ENCODE peak calls at places on chromosomes 7 and 10, in seven cellular contexts. One of them, this sample, is unnamed.

GRCh38 chr7:36728143-36728542 is 3.8 kb upstream of the AOAH start:
- DNase-seq in ecto neural progenitor cell: no peak
- DNase-seq in NCI-H1105: no peak
- DNase-seq in activated CD8-positive, alpha-beta memory T cell treated with anti-CD3 and anti-CD28 coated beads, Interleukin-2, amount 50 U/mL, for 4 hours: no peak
- DNase-seq in GM10248: no peak
- DNase-seq in left ventricle myocardium inferior: no peak
- DNase-seq in testis: no peak
- DNase-seq in this sample: no peak

GRCh38 chr7:34026481-34027225 is 121.3 kb downstream of the BMPER start:
- DNase-seq in NCI-H1105: no peak
- DNase-seq in testis: no peak
- DNase-seq in activated CD8-positive, alpha-beta memory T cell treated with anti-CD3 and anti-CD28 coated beads, Interleukin-2, amount 50 U/mL, for 4 hours: no peak
- DNase-seq in ecto neural progenitor cell: no peak
- DNase-seq in GM10248: no peak
- DNase-seq in left ventricle myocardium inferior: no peak
- DNase-seq in this sample: no peak

GRCh38 chr7:47636693-47637175 is 54.8 kb upstream of the TNS3 start:
- DNase-seq in activated CD8-positive, alpha-beta memory T cell treated with anti-CD3 and anti-CD28 coated beads, Interleukin-2, amount 50 U/mL, for 4 hours: no peak
- DNase-seq in GM10248: no peak
- DNase-seq in testis: no peak
- DNase-seq in ecto neural progenitor cell: no peak
- DNase-seq in left ventricle myocardium inferior: peak; percentile 33
- DNase-seq in NCI-H1105: no peak
- DNase-seq in this sample: no peak

GRCh38 chr10:93062499-93063216 is 2.1 kb downstream of the CYP26C1 start:
- DNase-seq in left ventricle myocardium inferior: no peak
- DNase-seq in NCI-H1105: no peak
- DNase-seq in testis: peak; percentile 52
- DNase-seq in GM10248: peak; percentile 75
- DNase-seq in activated CD8-positive, alpha-beta memory T cell treated with anti-CD3 and anti-CD28 coated beads, Interleukin-2, amount 50 U/mL, for 4 hours: no peak
- DNase-seq in ecto neural progenitor cell: peak; percentile 77
- DNase-seq in this sample: no peak

GRCh38 chr10:130025326-130025725 is 61.3 kb upstream of the EBF3 start:
- DNase-seq in NCI-H1105: no peak
- DNase-seq in testis: no peak
- DNase-seq in GM10248: no peak
- DNase-seq in left ventricle myocardium inferior: no peak
- DNase-seq in activated CD8-positive, alpha-beta memory T cell treated with anti-CD3 and anti-CD28 coated beads, Interleukin-2, amount 50 U/mL, for 4 hours: no peak
- DNase-seq in ecto neural progenitor cell: no peak
- DNase-seq in this sample: no peak

GRCh38 chr10:96287392-96288105 is 16.2 kb upstream of the BLNK start:
- DNase-seq in testis: no peak
- DNase-seq in ecto neural progenitor cell: no peak
- DNase-seq in GM10248: peak; percentile 46
- DNase-seq in left ventricle myocardium inferior: no peak
- DNase-seq in NCI-H1105: no peak
- DNase-seq in activated CD8-positive, alpha-beta memory T cell treated with anti-CD3 and anti-CD28 coated beads, Interleukin-2, amount 50 U/mL, for 4 hours: no peak
- DNase-seq in this sample: no peak

GRCh38 chr7:10940748-10941358 is 32.8 kb upstream of the PHF14 start:
- DNase-seq in NCI-H1105: peak; percentile 60
- DNase-seq in activated CD8-positive, alpha-beta memory T cell treated with anti-CD3 and anti-CD28 coated beads, Interleukin-2, amount 50 U/mL, for 4 hours: peak; percentile 15
- DNase-seq in GM10248: peak; percentile 18
- DNase-seq in ecto neural progenitor cell: no peak
- DNase-seq in left ventricle myocardium inferior: no peak
- DNase-seq in testis: no peak
- DNase-seq in this sample: no peak

GRCh38 chr7:113159746-113160339 is 41.5 kb upstream of the SMIM30 start:
- DNase-seq in GM10248: peak; percentile 35
- DNase-seq in NCI-H1105: peak; percentile 26
- DNase-seq in ecto neural progenitor cell: peak; percentile 47
- DNase-seq in testis: peak; percentile 19
- DNase-seq in activated CD8-positive, alpha-beta memory T cell treated with anti-CD3 and anti-CD28 coated beads, Interleukin-2, amount 50 U/mL, for 4 hours: no peak
- DNase-seq in left ventricle myocardium inferior: no peak
- DNase-seq in this sample: no peak

GRCh38 chr7:100563809-100564400 is 9.8 kb downstream of the SAP25 start:
- DNase-seq in activated CD8-positive, alpha-beta memory T cell treated with anti-CD3 and anti-CD28 coated beads, Interleukin-2, amount 50 U/mL, for 4 hours: peak; percentile 90
- DNase-seq in GM10248: peak; percentile 83
- DNase-seq in NCI-H1105: no peak
- DNase-seq in left ventricle myocardium inferior: peak; percentile 82
- DNase-seq in testis: peak; percentile 90
- DNase-seq in ecto neural progenitor cell: peak; percentile 85
- DNase-seq in this sample: no peak

GRCh38 chr7:6398943-6399342 is 48.8 kb downstream of the DAGLB start:
- DNase-seq in left ventricle myocardium inferior: no peak
- DNase-seq in NCI-H1105: no peak
- DNase-seq in activated CD8-positive, alpha-beta memory T cell treated with anti-CD3 and anti-CD28 coated beads, Interleukin-2, amount 50 U/mL, for 4 hours: no peak
- DNase-seq in testis: no peak
- DNase-seq in GM10248: no peak
- DNase-seq in ecto neural progenitor cell: no peak
- DNase-seq in this sample: no peak

GRCh38 chr10:78964952-78965633 is 103.7 kb upstream of the ZMIZ1 start:
- DNase-seq in ecto neural progenitor cell: peak; percentile 85
- DNase-seq in GM10248: no peak
- DNase-seq in NCI-H1105: no peak
- DNase-seq in left ventricle myocardium inferior: peak; percentile 25
- DNase-seq in testis: peak; percentile 85
- DNase-seq in activated CD8-positive, alpha-beta memory T cell treated with anti-CD3 and anti-CD28 coated beads, Interleukin-2, amount 50 U/mL, for 4 hours: no peak
- DNase-seq in this sample: peak; percentile 50

GRCh38 chr10:6221192-6221940 is 18.6 kb downstream of the PFKFB3 start:
- DNase-seq in NCI-H1105: no peak
- DNase-seq in GM10248: no peak
- DNase-seq in activated CD8-positive, alpha-beta memory T cell treated with anti-CD3 and anti-CD28 coated beads, Interleukin-2, amount 50 U/mL, for 4 hours: no peak
- DNase-seq in testis: no peak
- DNase-seq in ecto neural progenitor cell: no peak
- DNase-seq in left ventricle myocardium inferior: no peak
- DNase-seq in this sample: no peak

GRCh38 chr10:6014241-6014761 is 37.0 kb upstream of the IL15RA start:
- DNase-seq in left ventricle myocardium inferior: no peak
- DNase-seq in GM10248: peak; percentile 75
- DNase-seq in testis: peak; percentile 82
- DNase-seq in activated CD8-positive, alpha-beta memory T cell treated with anti-CD3 and anti-CD28 coated beads, Interleukin-2, amount 50 U/mL, for 4 hours: peak; percentile 65
- DNase-seq in NCI-H1105: no peak
- DNase-seq in ecto neural progenitor cell: no peak
- DNase-seq in this sample: no peak

GRCh38 chr10:67793313-67793712 is 44.7 kb downstream of the DNAJC12 start:
- DNase-seq in left ventricle myocardium inferior: no peak
- DNase-seq in GM10248: no peak
- DNase-seq in activated CD8-positive, alpha-beta memory T cell treated with anti-CD3 and anti-CD28 coated beads, Interleukin-2, amount 50 U/mL, for 4 hours: no peak
- DNase-seq in NCI-H1105: no peak
- DNase-seq in testis: no peak
- DNase-seq in ecto neural progenitor cell: no peak
- DNase-seq in this sample: no peak

GRCh38 chr10:101354584-101355070 is 662 bp downstream of the BTRC start:
- DNase-seq in NCI-H1105: no peak
- DNase-seq in activated CD8-positive, alpha-beta memory T cell treated with anti-CD3 and anti-CD28 coated beads, Interleukin-2, amount 50 U/mL, for 4 hours: no peak
- DNase-seq in left ventricle myocardium inferior: no peak
- DNase-seq in testis: no peak
- DNase-seq in ecto neural progenitor cell: no peak
- DNase-seq in GM10248: no peak
- DNase-seq in this sample: no peak

GRCh38 chr7:22121702-22122474 is 176.2 kb upstream of the CDCA7L start:
- DNase-seq in left ventricle myocardium inferior: no peak
- DNase-seq in activated CD8-positive, alpha-beta memory T cell treated with anti-CD3 and anti-CD28 coated beads, Interleukin-2, amount 50 U/mL, for 4 hours: no peak
- DNase-seq in GM10248: no peak
- DNase-seq in testis: peak; percentile 60
- DNase-seq in ecto neural progenitor cell: no peak
- DNase-seq in NCI-H1105: no peak
- DNase-seq in this sample: no peak

GRCh38 chr7:55310626-55311025 is 54.5 kb upstream of the LANCL2 start:
- DNase-seq in left ventricle myocardium inferior: no peak
- DNase-seq in testis: no peak
- DNase-seq in ecto neural progenitor cell: no peak
- DNase-seq in GM10248: no peak
- DNase-seq in activated CD8-positive, alpha-beta memory T cell treated with anti-CD3 and anti-CD28 coated beads, Interleukin-2, amount 50 U/mL, for 4 hours: no peak
- DNase-seq in NCI-H1105: no peak
- DNase-seq in this sample: no peak

GRCh38 chr10:53957401-53957800 is 843.6 kb downstream of the PCDH15 start:
- DNase-seq in ecto neural progenitor cell: no peak
- DNase-seq in NCI-H1105: no peak
- DNase-seq in testis: peak; percentile 67
- DNase-seq in left ventricle myocardium inferior: no peak
- DNase-seq in GM10248: no peak
- DNase-seq in activated CD8-positive, alpha-beta memory T cell treated with anti-CD3 and anti-CD28 coated beads, Interleukin-2, amount 50 U/mL, for 4 hours: no peak
- DNase-seq in this sample: no peak

GRCh38 chr10:133230023-133230319 is at the start of gene UTF1:
- DNase-seq in testis: no peak
- DNase-seq in NCI-H1105: no peak
- DNase-seq in ecto neural progenitor cell: no peak
- DNase-seq in left ventricle myocardium inferior: no peak
- DNase-seq in activated CD8-positive, alpha-beta memory T cell treated with anti-CD3 and anti-CD28 coated beads, Interleukin-2, amount 50 U/mL, for 4 hours: no peak
- DNase-seq in GM10248: no peak
- DNase-seq in this sample: no peak

GRCh38 chr7:108442039-108442568 is 14.1 kb downstream of the NRCAM start:
- DNase-seq in GM10248: no peak
- DNase-seq in left ventricle myocardium inferior: no peak
- DNase-seq in testis: no peak
- DNase-seq in NCI-H1105: peak; percentile 81
- DNase-seq in ecto neural progenitor cell: no peak
- DNase-seq in activated CD8-positive, alpha-beta memory T cell treated with anti-CD3 and anti-CD28 coated beads, Interleukin-2, amount 50 U/mL, for 4 hours: peak; percentile 17
- DNase-seq in this sample: no peak

GRCh38 chr7:78121878-78122277 is 323.3 kb downstream of the PHTF2 start:
- DNase-seq in activated CD8-positive, alpha-beta memory T cell treated with anti-CD3 and anti-CD28 coated beads, Interleukin-2, amount 50 U/mL, for 4 hours: no peak
- DNase-seq in NCI-H1105: no peak
- DNase-seq in left ventricle myocardium inferior: no peak
- DNase-seq in ecto neural progenitor cell: no peak
- DNase-seq in testis: no peak
- DNase-seq in GM10248: no peak
- DNase-seq in this sample: no peak

GRCh38 chr7:131071786-131072504 is 255.7 kb upstream of the MKLN1 start:
- DNase-seq in GM10248: no peak
- DNase-seq in NCI-H1105: no peak
- DNase-seq in left ventricle myocardium inferior: no peak
- DNase-seq in ecto neural progenitor cell: no peak
- DNase-seq in activated CD8-positive, alpha-beta memory T cell treated with anti-CD3 and anti-CD28 coated beads, Interleukin-2, amount 50 U/mL, for 4 hours: no peak
- DNase-seq in testis: no peak
- DNase-seq in this sample: no peak